ENCODE peak calls at places on chromosome 19, in nine cellular contexts. S is GM20000, F is NT2/D1, O is DMS 273 treated with DMSO at 0.1 percent for 48 hours, H is coronary artery, N is HFF-Myc, J is AG09319, A is iPS DF 19.7, X is smooth muscle cell of the brain vasculature. U is an unnamed sample.

GRCh38 chr19:16190198-16190597 is 5.0 kb downstream of the FAM32A start:
- DNase-seq in O (no peak), J (no peak), S (no peak), H (no peak), N (no peak), F (no peak), X (no peak), A (no peak), U (no peak)

GRCh38 chr19:50040967-50041366 is 15.2 kb downstream of the ZNF473 start:
- DNase-seq in F (no peak), H (no peak), S (no peak), A (no peak), J (no peak), O (no peak), X (no peak), N (no peak), U (no peak)

GRCh38 chr19:16369664-16370576 is 45.3 kb downstream of the KLF2 start:
- DNase-seq in O (no peak), X (no peak), S (no peak), N (no peak), F (no peak), J (no peak), H (no peak), A (no peak), U (no peak)

GRCh38 chr19:58578430-58578925 is 5.3 kb upstream of the MZF1 start:
- DNase-seq in X (no peak), J (no peak), H (no peak), S (no peak), A (no peak), O (no peak), N (no peak), F (no peak), U (no peak)

GRCh38 chr19:31783592-31783991 is 434.4 kb upstream of the TSHZ3 start:
- DNase-seq in F (no peak), O (no peak), S (no peak), N (no peak), A (no peak), J (no peak), H (no peak), X (no peak), U (no peak)

GRCh38 chr19:2547033-2547680 is 71.2 kb downstream of the GADD45B start:
- DNase-seq in A (no peak), J (no peak), F (no peak), N (no peak), S (no peak), X (no peak), H (no peak), O (no peak), U (no peak)

GRCh38 chr19:14669940-14670339 is 4.7 kb downstream of the ADGRE3 start:
- DNase-seq in X (no peak), J (no peak), A (no peak), O (no peak), F (no peak), N (no peak), S (no peak), H (no peak), U (no peak)

GRCh38 chr19:3556978-3557460 is 367 bp downstream of the MFSD12 start:
- DNase-seq in X (no peak), F (no peak), A (no peak), O (no peak), H (no peak), J (no peak), N (no peak), S (peak), U (peak)

GRCh38 chr19:28793391-28794168 is 419.4 kb downstream of the UQCRFS1 start:
- DNase-seq in O (no peak), A (no peak), S (peak), X (no peak), F (peak), J (no peak), H (no peak), N (no peak), U (no peak)

GRCh38 chr19:11767633-11768133 is 883 bp downstream of the ZNF441 start:
- DNase-seq in N (no peak), H (no peak), S (peak), J (no peak), F (no peak), X (no peak), O (no peak), A (no peak), U (peak)

GRCh38 chr19:36528921-36529518 is 949 bp upstream of the ZNF260 start:
- DNase-seq in X (no peak), H (no peak), S (peak), O (no peak), J (no peak), A (no peak), N (no peak), F (no peak), U (peak)